ENCODE peak calls at places on chromosomes 16 and 17, in nine cellular contexts. W, Z, R, V, O, X, G, D and H are unnamed samples.
A peak's percentile ranks its signal among the peaks of the same experiment; 100 is the strongest.

GRCh38 chr17:4230142-4230541 is 33.6 kb downstream of the ANKFY1 start:
- DNase-seq in W (no peak), Z (peak; percentile 31), R (peak; percentile 86), V (peak; percentile 75), O (no peak), X (no peak), G (peak; percentile 95), D (peak; percentile 35), H (no peak)

GRCh38 chr17:39576187-39576586 is 31.5 kb downstream of the NEUROD2 start:
- DNase-seq in W (peak; percentile 27), Z (peak; percentile 6), R (no peak), V (no peak), O (no peak), X (peak; percentile 87), G (peak; percentile 52), D (peak; percentile 83), H (peak; percentile 69)

GRCh38 chr16:72554935-72555334 is 383.0 kb upstream of the PMFBP1 start:
- DNase-seq in W (no peak), Z (peak; percentile 4), R (no peak), V (peak; percentile 21), O (no peak), X (no peak), G (no peak), D (no peak), H (no peak)

GRCh38 chr16:31242197-31242596 is 17.6 kb upstream of the ITGAM start:
- DNase-seq in W (no peak), Z (no peak), R (no peak), V (no peak), O (no peak), X (no peak), G (peak; percentile 23), D (no peak), H (no peak)

GRCh38 chr16:88634141-88634993 is 4.0 kb upstream of the IL17C start:
- DNase-seq in W (peak; percentile 76), Z (no peak), R (peak; percentile 75), V (no peak), O (peak; percentile 42), X (no peak), G (peak; percentile 80), D (peak; percentile 90), H (peak; percentile 83)

GRCh38 chr17:75346906-75347305 is 57.7 kb upstream of the SLC25A19 start:
- DNase-seq in W (peak; percentile 56), Z (no peak), R (peak; percentile 46), V (no peak), O (no peak), X (no peak), G (peak; percentile 31), D (peak; percentile 47), H (peak; percentile 58)

GRCh38 chr17:59746849-59747445 is 39.5 kb downstream of the VMP1 start:
- DNase-seq in W (peak; percentile 63), Z (no peak), R (peak; percentile 58), V (peak; percentile 77), O (peak; percentile 23), X (peak; percentile 44), G (peak; percentile 78), D (peak; percentile 59), H (peak; percentile 24)

GRCh38 chr17:12637015-12637414 is 28.7 kb upstream of the MYOCD start:
- DNase-seq in W (no peak), Z (no peak), R (peak; percentile 66), V (peak; percentile 51), O (no peak), X (no peak), G (peak; percentile 88), D (no peak), H (no peak)

GRCh38 chr16:50425044-50425443 is 56.3 kb upstream of the BRD7 start:
- DNase-seq in W (no peak), Z (no peak), R (no peak), V (no peak), O (no peak), X (no peak), G (no peak), D (no peak), H (no peak)

GRCh38 chr17:55275894-55276804 is 11.4 kb downstream of the HLF start:
- DNase-seq in W (no peak), Z (no peak), R (no peak), V (peak; percentile 85), O (no peak), X (no peak), G (peak; percentile 58), D (peak; percentile 13), H (no peak)

DNA sequence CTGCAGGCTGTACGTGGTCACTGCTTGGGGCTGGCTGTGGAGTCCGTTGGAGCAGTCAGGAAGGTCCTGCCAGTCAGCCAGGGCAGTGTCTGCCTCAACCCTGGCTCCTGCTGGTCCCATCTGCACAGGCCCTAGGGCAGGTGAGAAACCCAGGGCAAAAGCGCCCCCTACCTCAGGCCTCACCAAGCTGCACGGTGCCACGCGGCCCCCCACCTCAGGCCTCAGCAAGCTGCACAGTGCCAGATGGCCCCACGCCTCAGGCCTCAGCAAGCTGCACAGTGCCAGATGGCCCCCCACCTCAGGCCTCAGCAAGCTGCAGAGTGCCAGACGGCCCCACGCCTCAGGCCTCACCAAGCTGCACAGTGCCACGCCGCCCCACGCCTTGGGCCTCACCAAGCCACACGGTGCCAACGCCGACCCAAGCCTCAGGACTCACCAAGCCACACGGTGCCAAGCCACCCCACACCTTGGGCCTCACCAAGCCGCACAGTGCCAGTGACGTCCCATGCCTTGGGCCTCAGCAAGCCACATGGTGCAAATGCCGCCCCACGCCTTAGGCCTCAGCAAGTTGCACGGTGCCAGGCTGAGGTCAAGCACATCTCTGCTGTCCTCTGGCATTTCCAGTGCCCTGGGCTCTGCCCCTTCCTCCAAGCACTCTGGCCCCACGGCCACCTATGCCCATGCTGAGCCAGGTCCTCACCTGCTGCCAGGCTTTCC is 5.5 kb downstream of the TMEM204 start:
- DNase-seq in W (peak; percentile 35), Z (no peak), R (no peak), V (no peak), O (no peak), X (peak; percentile 77), G (no peak), D (peak; percentile 65), H (peak; percentile 16)
- TF ChIP-seq EZH2phosphoT487 in W (no peak), Z (no peak), R (no peak), V (no peak), O (no peak), X (no peak), G (no peak), D (no peak), H (no peak)

DNA sequence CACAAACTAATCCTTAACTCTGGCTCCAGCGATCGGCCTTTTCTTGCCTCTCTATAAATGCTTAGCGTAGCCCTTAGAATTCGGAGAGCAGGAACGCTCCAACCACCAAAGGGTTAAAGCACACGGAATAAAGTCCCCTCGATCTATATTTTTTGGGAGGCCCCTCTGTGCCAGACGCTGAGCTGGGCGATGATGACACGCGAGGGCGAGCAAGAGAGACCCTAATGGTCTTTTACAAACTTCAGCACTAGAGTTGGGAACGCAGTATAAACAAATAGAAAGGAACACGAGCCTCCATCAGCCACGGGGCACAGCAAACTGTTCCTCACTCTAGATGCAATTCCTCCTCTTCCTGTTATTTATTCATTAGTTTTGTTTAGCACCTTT is 1.8 kb downstream of the TOX3 start:
- DNase-seq in W (no peak), Z (no peak), R (no peak), V (no peak), O (no peak), X (no peak), G (peak; percentile 3), D (peak; percentile 22), H (peak; percentile 30)
- H3K4me2 ChIP-seq in W (no peak overlapping the region), Z (no peak overlapping the region), R (peak overlapping the region; percentile 85), V (no peak overlapping the region), O (no peak overlapping the region), X (peak overlapping the region; percentile 57), G (no peak overlapping the region), D (peak overlapping the region; percentile 98), H (peak overlapping the region; percentile 99)

GRCh38 chr16:80931985-80932720 is 74.5 kb downstream of the CMC2 start:
- DNase-seq in W (no peak), Z (no peak), R (peak; percentile 74), V (peak; percentile 33), O (no peak), X (peak; percentile 84), G (peak; percentile 72), D (peak; percentile 74), H (peak; percentile 72)
- H2AFZ ChIP-seq in W (no peak overlapping the region), Z (no peak overlapping the region), R (peak overlapping the region; percentile 76), V (peak overlapping the region; percentile 87), O (no peak overlapping the region), X (peak overlapping the region; percentile 92), G (peak overlapping the region; percentile 94), D (peak overlapping the region; percentile 96), H (peak overlapping the region; percentile 60)

GRCh38 chr17:72683506-72684404 is 408.7 kb downstream of the SLC39A11 start:
- DNase-seq in W (no peak), Z (peak; percentile 94), R (peak; percentile 84), V (peak; percentile 100), O (no peak), X (no peak), G (peak; percentile 96), D (no peak), H (no peak)
- TF ChIP-seq EZH2phosphoT487 in W (no peak), Z (no peak), R (no peak), V (no peak), O (no peak), X (no peak), G (no peak), D (no peak), H (no peak)

DNA sequence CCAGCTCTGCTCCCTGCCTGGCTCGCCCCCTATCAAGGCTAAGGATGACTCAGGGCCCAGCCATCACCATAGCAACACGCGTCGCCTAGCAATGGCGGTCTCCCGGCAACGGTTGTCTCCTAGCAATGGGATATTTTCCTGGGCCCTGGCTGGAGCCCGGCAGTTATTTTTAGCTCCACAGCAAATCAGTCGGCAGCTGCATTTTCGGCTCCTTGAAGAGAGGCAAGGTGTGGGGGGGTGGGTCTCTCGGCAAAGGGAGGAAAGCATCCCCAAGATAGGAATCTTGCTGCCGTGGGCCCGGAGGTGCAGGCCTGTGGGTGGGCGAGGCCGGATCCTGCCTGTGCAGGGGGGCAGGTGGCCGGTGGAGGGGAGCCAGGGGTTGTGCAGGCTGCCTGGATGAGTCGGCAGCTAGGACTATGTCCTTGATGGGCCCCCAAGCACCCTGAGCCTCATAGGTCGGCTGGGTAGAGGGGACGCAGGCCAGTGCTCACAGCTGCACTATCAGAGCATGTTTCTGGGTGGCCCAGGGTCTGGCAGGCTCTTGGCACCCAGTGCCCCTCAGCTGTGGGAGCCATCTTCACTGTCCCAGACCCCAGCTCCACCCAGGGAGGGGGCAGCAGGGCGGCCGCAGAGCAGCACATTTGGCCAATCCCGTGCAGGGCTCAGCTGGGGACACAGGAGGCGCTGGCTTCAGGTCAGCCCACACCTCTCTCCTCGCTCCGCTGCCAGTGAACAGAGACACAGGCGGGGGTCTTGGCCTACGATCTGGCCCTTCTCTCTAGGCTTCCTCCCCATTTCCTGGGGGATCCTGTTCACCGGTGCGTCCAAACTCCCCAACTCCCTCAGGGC is 4.3 kb upstream of the FBXL16 start:
- DNase-seq in W (no peak), Z (no peak), R (peak; percentile 71), V (peak; percentile 54), O (no peak), X (peak; percentile 91), G (peak; percentile 87), D (peak; percentile 79), H (peak; percentile 83)
- H3K4me2 ChIP-seq in W (no peak overlapping the region), Z (peak overlapping the region; percentile 17), R (no peak overlapping the region), V (no peak overlapping the region), O (no peak overlapping the region), X (peak overlapping the region; percentile 95), G (no peak overlapping the region), D (no peak overlapping the region), H (peak overlapping the region; percentile 21)